ENCODE peak calls at places on chromosomes 5 and 9, in five cellular contexts. J, C, Y, G and A are unnamed samples. For H3K36me3, the result is how much of the 10 kb centered on the place peaks cover.

GRCh38 chr5:63572751-63573150 is 389.5 kb downstream of the HTR1A start:
- DNase-seq in J (no peak), C (no peak), Y (no peak), G (no peak), A (no peak)

GRCh38 chr5:78345485-78345884 is 14.9 kb upstream of the SCAMP1 start:
- DNase-seq in J (no peak), C (peak), Y (no peak), G (no peak), A (no peak)

GRCh38 chr9:84990416-84990815 is 320.9 kb downstream of the NTRK2 start:
- DNase-seq in J (no peak), C (no peak), Y (no peak), G (no peak), A (no peak)

GRCh38 chr9:121274851-121275250 is 6.9 kb downstream of the GSN start:
- DNase-seq in J (no peak), C (no peak), Y (no peak), G (no peak), A (no peak)

GRCh38 chr5:74639538-74640449 is 734 bp downstream of the ENC1 start:
- DNase-seq in J (peak), C (peak), Y (peak), G (peak), A (peak)

GRCh38 chr5:88144219-88145040 is 124.2 kb downstream of the TMEM161B start:
- DNase-seq in J (no peak), C (no peak), Y (no peak), G (no peak), A (no peak)

GRCh38 chr5:96997265-96997859 is 61.5 kb downstream of the LNPEP start:
- DNase-seq in J (no peak), C (peak), Y (no peak), G (peak), A (no peak)

GRCh38 chr5:178793156-178793555 is 62.7 kb upstream of the ZNF354A start:
- DNase-seq in J (no peak), C (no peak), Y (peak), G (no peak), A (no peak)

GRCh38 chr9:8486095-8486494 is 686.5 kb upstream of the DMAC1 start:
- DNase-seq in J (no peak), C (no peak), Y (no peak), G (no peak), A (no peak)

GRCh38 chr9:132977626-132978450 is 656 bp upstream of the GFI1B start:
- DNase-seq in J (peak), C (peak), Y (peak), G (peak), A (peak)

GRCh38 chr5:53507013-53507412 is 26.6 kb downstream of the FST start:
- DNase-seq in J (no peak), C (no peak), Y (no peak), G (no peak), A (no peak)

GRCh38 chr5:53501054-53501453 is 20.6 kb downstream of the FST start:
- DNase-seq in J (no peak), C (no peak), Y (no peak), G (no peak), A (no peak)

GRCh38 chr5:53508125-53508524 is 27.7 kb downstream of the FST start:
- DNase-seq in J (no peak), C (peak), Y (no peak), G (no peak), A (no peak)

DNA sequence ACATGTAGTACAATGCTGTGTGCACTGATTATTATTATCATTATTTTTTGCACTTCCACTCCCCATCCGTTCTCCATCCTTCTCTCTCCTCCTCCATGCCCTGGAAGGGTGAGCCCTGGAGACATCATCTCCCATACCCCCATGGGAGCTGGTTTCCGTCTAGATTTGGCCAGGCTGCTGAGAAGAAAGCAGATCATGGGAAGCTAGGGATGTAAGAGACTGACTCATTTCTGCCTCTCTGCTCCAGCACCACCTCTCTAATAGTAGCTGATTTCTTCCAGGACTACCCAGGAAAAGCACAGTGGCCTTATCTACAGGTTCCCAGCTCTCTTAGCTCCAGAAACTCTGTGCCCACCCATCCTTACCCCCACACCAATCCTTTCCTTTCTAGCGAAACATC is 23.4 kb downstream of the FST start:
- DNase-seq in J (no peak), C (peak), Y (no peak), G (no peak), A (no peak)
- H3K27ac ChIP-seq in J (no peak), C (no peak), Y (no peak), G (no peak), A (no peak)

DNA sequence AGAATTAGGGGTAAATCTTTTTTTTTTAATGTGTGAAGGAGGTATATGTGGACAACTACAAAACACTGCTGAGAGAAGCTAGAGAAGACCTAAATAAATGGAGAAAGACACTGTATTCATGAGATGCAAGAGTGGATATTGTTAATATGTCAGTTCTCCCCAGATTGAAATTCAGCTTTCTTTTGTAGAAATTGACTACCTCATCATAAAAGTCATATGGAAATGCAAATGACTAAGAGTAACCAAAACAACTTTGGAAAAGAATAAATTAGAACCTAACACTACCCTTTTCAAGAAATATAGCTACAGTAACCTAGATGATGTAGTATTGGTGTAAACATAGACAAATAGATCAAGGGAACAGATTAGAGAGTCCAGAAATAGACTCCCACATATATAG is 400.7 kb downstream of the ADGRV1 start:
- DNase-seq in J (no peak), C (no peak), Y (no peak), G (no peak), A (no peak)
- H3K36me3 ChIP-seq in J (under half), C (under half), Y (under half), G (under half), A (under half)

GRCh38 chr9:68507098-68507795 is 33.4 kb downstream of the TMEM252 start:
- DNase-seq in J (no peak), C (peak), Y (no peak), G (no peak), A (no peak)
- H3K4me3 ChIP-seq in J (no peak), C (no peak), Y (no peak), G (no peak), A (no peak)

GRCh38 chr9:16450043-16450442 is 420.4 kb downstream of the BNC2 start:
- DNase-seq in J (no peak), C (no peak), Y (no peak), G (no peak), A (no peak)
- H3K27ac ChIP-seq in J (no peak), C (no peak), Y (no peak), G (no peak), A (no peak)

GRCh38 chr5:99706160-99706559 is 777.4 kb upstream of the CHD1 start:
- DNase-seq in J (no peak), C (no peak), Y (no peak), G (no peak), A (peak)

GRCh38 chr5:99702565-99702964 is 773.8 kb upstream of the CHD1 start:
- DNase-seq in J (no peak), C (no peak), Y (no peak), G (no peak), A (no peak)
- H3K36me3 ChIP-seq in J (under half), C (under half), Y (under half), G (under half), A (under half)

GRCh38 chr9:107046692-107047091 is 183.7 kb downstream of the ZNF462 start:
- DNase-seq in J (no peak), C (no peak), Y (no peak), G (no peak), A (no peak)
- H3K4me3 ChIP-seq in J (no peak), C (no peak), Y (no peak), G (no peak), A (no peak)